ENCODE peak calls at places on chromosome 12, in six cellular contexts. T is HepG2, V is HCT116, X is GM12878, I is SK-N-SH, A is K562. H is an unnamed sample.

GRCh38 chr12:57604454-57605307 is at the start of gene DTX3:
- DNase-seq in T (no peak), V (no peak), X (no peak), I (peak), A (no peak), H (no peak)

GRCh38 chr12:79439179-79439825 is 251.5 kb downstream of the PAWR start:
- DNase-seq in T (no peak), V (no peak), X (no peak), I (no peak), A (no peak), H (no peak)

GRCh38 chr12:64104376-64104775 is 117.7 kb downstream of the KICS2 start:
- DNase-seq in T (no peak), V (no peak), X (no peak), I (no peak), A (no peak), H (no peak)

GRCh38 chr12:5456906-5457305 is 25.0 kb downstream of the NTF3 start:
- DNase-seq in T (no peak), V (no peak), X (no peak), I (no peak), A (no peak), H (no peak)

GRCh38 chr12:67916266-67916970 is 72.8 kb upstream of the IFNG-AS1 start:
- DNase-seq in T (no peak), V (no peak), X (no peak), I (no peak), A (no peak), H (no peak)

GRCh38 chr12:57518176-57518919 is 2.0 kb downstream of the DDIT3 start:
- DNase-seq in T (no peak), V (no peak), X (no peak), I (no peak), A (no peak), H (no peak)

GRCh38 chr12:88153959-88154358 is 11.9 kb downstream of the TMTC3 start:
- DNase-seq in T (peak), V (peak), X (no peak), I (peak), A (no peak), H (peak)

GRCh38 chr12:82883396-82884360 is 197.0 kb downstream of the TMTC2 start:
- DNase-seq in T (no peak), V (no peak), X (no peak), I (no peak), A (no peak), H (no peak)

GRCh38 chr12:88638956-88639355 is 58.7 kb upstream of the KITLG start:
- DNase-seq in T (no peak), V (no peak), X (no peak), I (no peak), A (no peak), H (no peak)

GRCh38 chr12:53754633-53755261 is 3.0 kb upstream of the CISTR start:
- DNase-seq in T (no peak), V (no peak), X (no peak), I (no peak), A (no peak), H (no peak)

GRCh38 chr12:47935196-47935595 is 28.2 kb upstream of the TMEM106C start:
- DNase-seq in T (peak), V (no peak), X (no peak), I (peak), A (no peak), H (no peak)

GRCh38 chr12:17528394-17528793 is 561.6 kb downstream of the RERGL start:
- DNase-seq in T (no peak), V (no peak), X (no peak), I (no peak), A (no peak), H (no peak)

GRCh38 chr12:89540586-89540985 is 14.7 kb upstream of the POC1B start:
- DNase-seq in T (no peak), V (no peak), X (no peak), I (no peak), A (peak), H (no peak)

GRCh38 chr12:30985814-30986452 is 59.4 kb downstream of the TSPAN11 start:
- DNase-seq in T (peak), V (peak), X (no peak), I (peak), A (peak), H (peak)

GRCh38 chr12:116233669-116234068 is 43.8 kb downstream of the MED13L start:
- DNase-seq in T (no peak), V (no peak), X (no peak), I (no peak), A (no peak), H (no peak)

GRCh38 chr12:27673285-27673684 is 23.0 kb upstream of the REP15 start:
- DNase-seq in T (no peak), V (no peak), X (no peak), I (no peak), A (no peak), H (no peak)

GRCh38 chr12:18382486-18382885 is 121.2 kb downstream of the PIK3C2G start:
- DNase-seq in T (no peak), V (no peak), X (no peak), I (no peak), A (no peak), H (no peak)

GRCh38 chr12:109664402-109664801 is 49.2 kb upstream of the FAM222A start:
- DNase-seq in T (no peak), V (no peak), X (no peak), I (no peak), A (no peak), H (no peak)
- TF ChIP-seq JUND in T (no peak), V (no peak), X (no peak), I (no peak), A (no peak), H (no peak)

GRCh38 chr12:122275459-122275858 is 9.2 kb upstream of the VPS33A start:
- DNase-seq in T (no peak), V (no peak), X (no peak), I (no peak), A (no peak), H (no peak)
- TF ChIP-seq JUND in T (no peak), V (no peak), X (no peak), I (no peak), A (no peak), H (no peak)

GRCh38 chr12:55060470-55060869 is 40.7 kb downstream of the NEUROD4 start:
- DNase-seq in T (no peak), V (no peak), X (peak), I (no peak), A (peak), H (no peak)
- TF ChIP-seq JUND in T (no peak), V (no peak), X (no peak), I (no peak), A (no peak), H (no peak)

GRCh38 chr12:42859612-42860011 is 270.1 kb upstream of the PRICKLE1 start:
- DNase-seq in T (no peak), V (no peak), X (no peak), I (no peak), A (no peak), H (no peak)

GRCh38 chr12:42865282-42865681 is 275.7 kb upstream of the PRICKLE1 start:
- DNase-seq in T (no peak), V (no peak), X (no peak), I (no peak), A (no peak), H (no peak)

DNA sequence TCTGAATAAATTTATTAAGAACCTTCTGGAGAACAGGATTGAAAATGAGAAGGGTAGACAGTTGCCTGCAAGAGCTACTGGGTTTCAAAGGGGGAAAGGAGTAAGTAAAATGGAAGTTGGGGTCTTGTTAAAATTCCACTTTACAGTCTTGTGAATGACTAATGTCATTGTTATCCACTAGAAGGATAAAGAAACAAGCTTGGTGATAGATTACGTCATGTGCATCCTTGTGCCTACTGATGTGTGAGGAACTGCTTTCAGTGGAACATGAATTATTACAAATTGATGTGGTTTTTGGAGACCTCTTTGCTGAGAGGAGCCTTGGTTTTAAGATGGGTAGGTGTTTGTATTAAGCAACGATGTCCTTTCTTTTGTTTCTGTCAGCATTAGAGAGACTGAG is 272.5 kb upstream of the PRICKLE1 start:
- DNase-seq in T (no peak), V (no peak), X (no peak), I (no peak), A (no peak), H (no peak)
- TF ChIP-seq JUND in T (no peak), V (no peak), X (no peak), I (no peak), A (no peak), H (no peak)

DNA sequence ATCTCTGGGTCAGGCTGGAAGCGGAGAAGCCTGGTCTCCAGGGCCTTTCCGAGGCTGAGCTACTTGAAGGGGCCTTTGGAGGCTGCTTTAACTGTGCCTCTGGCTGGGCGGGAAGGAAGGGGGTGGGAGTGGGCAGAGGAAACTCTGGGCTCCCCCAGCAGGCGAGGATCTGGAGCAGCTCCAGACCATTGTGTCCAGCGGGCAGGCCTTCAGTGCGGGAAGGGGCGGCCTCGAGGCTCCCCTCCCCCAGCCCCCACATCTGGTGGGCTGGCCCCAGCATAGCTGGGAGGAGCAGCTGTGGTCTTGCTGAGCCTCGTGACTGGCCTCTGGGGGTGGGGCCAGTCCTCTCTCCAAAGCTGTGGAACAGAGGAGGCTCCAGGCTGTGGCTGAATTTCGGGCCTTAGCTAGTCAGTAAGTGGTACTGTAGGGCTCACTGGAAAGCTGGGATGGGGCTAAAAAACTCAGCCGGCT is 3.4 kb downstream of the TAMALIN start:
- DNase-seq in T (peak), V (no peak), X (no peak), I (peak), A (peak), H (no peak)
- TF ChIP-seq JUND in T (no peak), V (no peak), X (no peak), I (no peak), A (peak), H (no peak)

GRCh38 chr12:128852885-128853284 is 393 bp upstream of the GLT1D1 start:
- DNase-seq in T (no peak), V (no peak), X (no peak), I (no peak), A (no peak), H (no peak)
- TF ChIP-seq JUND in T (no peak), V (no peak), X (no peak), I (no peak), A (no peak), H (no peak)

GRCh38 chr12:120534203-120534702 is at the start of gene RNF10:
- DNase-seq in T (peak), V (peak), X (peak), I (peak), A (peak), H (peak)

GRCh38 chr12:120538281-120539156 is 4.4 kb downstream of the RNF10 start:
- DNase-seq in T (peak), V (no peak), X (no peak), I (peak), A (no peak), H (peak)

GRCh38 chr12:120536064-120536791 is 2.1 kb downstream of the RNF10 start:
- DNase-seq in T (peak), V (no peak), X (no peak), I (no peak), A (no peak), H (peak)

GRCh38 chr12:120532701-120533238 is 1.4 kb upstream of the RNF10 start:
- DNase-seq in T (no peak), V (no peak), X (no peak), I (no peak), A (no peak), H (no peak)

GRCh38 chr12:120534703-120535655 is 823 bp downstream of the RNF10 start:
- DNase-seq in T (no peak), V (no peak), X (no peak), I (peak), A (peak), H (peak)
- TF ChIP-seq JUND in T (no peak), V (peak), X (no peak), I (peak), A (peak), H (no peak)

DNA sequence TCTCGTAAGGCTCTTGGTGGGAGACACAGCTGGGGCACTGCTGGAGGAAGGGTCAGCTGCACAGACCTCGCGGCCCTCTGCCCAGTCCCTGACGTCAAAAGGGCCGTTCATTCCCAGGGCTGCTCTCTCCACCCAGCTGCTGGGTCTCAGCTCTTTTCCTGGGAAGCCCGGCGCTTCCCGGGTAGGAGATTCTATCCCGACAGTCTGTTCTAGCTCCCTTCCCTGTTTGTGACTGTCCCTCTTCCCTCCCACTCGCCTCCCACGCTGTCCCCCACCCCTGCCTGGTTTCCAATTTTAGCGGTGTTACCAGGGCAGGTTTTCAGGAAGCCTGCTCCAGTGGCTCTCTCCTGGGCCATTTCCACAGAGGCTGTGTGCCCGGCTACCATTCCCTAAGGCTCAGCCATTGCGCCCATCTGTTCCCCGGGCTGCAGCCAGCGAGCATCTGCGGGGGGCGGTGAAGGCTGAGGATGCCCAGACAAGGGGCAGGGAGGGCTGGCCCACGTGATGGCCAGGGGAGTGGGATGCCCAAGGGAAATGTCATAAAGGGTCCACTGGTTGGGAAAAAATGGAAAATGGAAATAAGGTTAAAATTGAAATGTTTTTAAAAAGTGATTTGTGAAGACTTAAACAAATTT is 186.7 kb downstream of the CACNA1C start:
- DNase-seq in T (no peak), V (no peak), X (no peak), I (peak), A (no peak), H (no peak)
- TF ChIP-seq JUND in T (no peak), V (no peak), X (no peak), I (no peak), A (no peak), H (no peak)

DNA sequence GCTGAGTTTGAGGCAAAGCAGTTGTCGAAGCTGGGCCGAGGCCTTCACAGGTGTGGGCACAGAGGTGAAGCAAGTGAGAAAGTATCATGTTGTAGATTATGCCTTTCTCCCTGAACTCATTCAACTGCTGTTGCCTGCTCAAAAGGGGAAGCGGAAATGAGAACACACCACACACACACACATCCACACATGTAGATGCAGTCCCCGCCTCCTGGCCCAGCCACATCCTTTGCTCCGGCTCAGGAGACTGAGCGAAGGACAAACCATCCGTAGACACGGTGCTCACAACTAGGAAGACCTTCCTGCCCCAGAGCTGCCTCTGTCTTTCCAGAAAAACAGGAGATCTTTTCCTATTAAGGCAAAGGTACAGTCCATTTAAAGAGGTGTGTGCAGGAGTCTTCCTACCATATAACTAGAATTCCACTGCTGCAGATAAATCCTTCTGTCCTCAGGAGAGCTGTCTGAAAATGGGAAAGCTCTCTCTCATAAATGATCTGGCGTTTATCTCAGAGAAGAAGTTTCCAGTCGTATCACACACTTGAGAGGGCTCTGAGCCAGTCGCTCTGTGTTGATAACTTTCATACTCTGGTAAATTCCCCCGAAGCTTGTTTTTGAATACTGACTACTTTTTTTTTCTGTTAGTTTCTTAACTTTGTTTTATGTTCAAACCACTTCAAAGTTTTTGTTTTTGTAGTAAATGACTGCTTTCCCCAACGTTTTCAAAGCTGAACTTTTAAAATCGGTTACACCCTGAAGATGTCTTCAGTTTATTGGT is at the start of gene TESPA1:
- DNase-seq in T (no peak), V (no peak), X (peak), I (no peak), A (no peak), H (no peak)
- TF ChIP-seq JUND in T (no peak), V (no peak), X (no peak), I (no peak), A (no peak), H (no peak)

H was measured in T47D.